ENCODE peak calls at places on chromosomes 3 and 15, in nine cellular contexts. P is esophagus squamous epithelium, J is stomach, E is fibroblast of lung, F is neural progenitor cell, T is left lung, W is adipocyte, A is body of pancreas, K is SJSA1. M is an unnamed sample. For H3K4me1 and H3K36me3, the result is how much of the 10 kb centered on the place peaks cover.

GRCh38 chr15:56286213-56286612 is 42.5 kb upstream of the RFX7 start:
- DNase-seq in P (no peak), J (no peak), E (no peak), F (peak), T (no peak), W (no peak), A (no peak), K (no peak), M (no peak)

GRCh38 chr15:67133738-67134576 is 68.6 kb downstream of the SMAD3 start:
- DNase-seq in P (no peak), J (no peak), E (no peak), F (peak), T (no peak), W (no peak), A (peak), K (no peak), M (no peak)

GRCh38 chr3:177345049-177345972 is 148.0 kb upstream of the TBL1XR1 start:
- DNase-seq in P (peak), J (peak), E (peak), F (no peak), T (peak), W (peak), A (peak), K (peak), M (peak)

GRCh38 chr3:189530822-189531221 is 100.4 kb upstream of the TP63 start:
- DNase-seq in P (no peak), J (no peak), E (no peak), F (no peak), T (no peak), W (no peak), A (no peak), K (no peak), M (no peak)

GRCh38 chr3:134059680-134060560 is 30.2 kb upstream of the SLCO2A1 start:
- DNase-seq in P (no peak), J (no peak), E (peak), F (no peak), T (no peak), W (no peak), A (no peak), K (peak), M (peak)

GRCh38 chr3:48656841-48657281 is 5.8 kb downstream of the CELSR3 start:
- DNase-seq in P (no peak), J (no peak), E (no peak), F (no peak), T (no peak), W (no peak), A (no peak), K (no peak), M (no peak)

GRCh38 chr15:51842852-51843737 is 13.6 kb downstream of the TMOD3 start:
- DNase-seq in P (no peak), J (no peak), E (no peak), F (no peak), T (no peak), W (no peak), A (no peak), K (peak), M (no peak)

GRCh38 chr3:68206524-68207117 is 552.2 kb upstream of the SUCLG2 start:
- DNase-seq in P (no peak), J (no peak), E (no peak), F (no peak), T (no peak), W (no peak), A (no peak), K (no peak), M (no peak)

GRCh38 chr3:2931265-2931664 is 178.9 kb downstream of the IL5RA start:
- DNase-seq in P (no peak), J (no peak), E (no peak), F (no peak), T (no peak), W (no peak), A (no peak), K (no peak), M (no peak)

GRCh38 chr3:195118671-195119070 is 152.3 kb downstream of the XXYLT1 start:
- DNase-seq in P (no peak), J (no peak), E (no peak), F (no peak), T (no peak), W (no peak), A (no peak), K (no peak), M (no peak)

GRCh38 chr3:170634663-170635096 is 48.8 kb upstream of the SLC7A14 start:
- DNase-seq in P (no peak), J (no peak), E (no peak), F (no peak), T (no peak), W (no peak), A (no peak), K (no peak), M (no peak)

GRCh38 chr3:4826237-4827100 is 152.8 kb upstream of the BHLHE40 start:
- DNase-seq in P (peak), J (peak), E (peak), F (no peak), T (peak), W (no peak), A (peak), K (no peak), M (peak)

GRCh38 chr15:57169643-57170042 is 206.7 kb upstream of the CGNL1 start:
- DNase-seq in P (no peak), J (no peak), E (no peak), F (no peak), T (no peak), W (no peak), A (no peak), K (no peak), M (no peak)

GRCh38 chr15:91222052-91222451 is 122.0 kb downstream of the SV2B start:
- DNase-seq in P (no peak), J (no peak), E (no peak), F (no peak), T (no peak), W (no peak), A (no peak), K (no peak), M (no peak)

GRCh38 chr3:180922242-180922641 is 9.8 kb downstream of the FXR1 start:
- DNase-seq in P (no peak), J (no peak), E (no peak), F (no peak), T (no peak), W (no peak), A (no peak), K (no peak), M (no peak)

GRCh38 chr15:97545799-97546198 is 414.7 kb upstream of the ARRDC4 start:
- DNase-seq in P (no peak), J (no peak), E (no peak), F (no peak), T (no peak), W (no peak), A (no peak), K (no peak), M (no peak)

GRCh38 chr15:80773122-80773551 is 6.0 kb upstream of the CEMIP start:
- DNase-seq in P (no peak), J (no peak), E (no peak), F (no peak), T (no peak), W (peak), A (no peak), K (no peak), M (no peak)

GRCh38 chr3:182111967-182112366 is 400.2 kb downstream of the SOX2 start:
- DNase-seq in P (no peak), J (no peak), E (no peak), F (no peak), T (no peak), W (no peak), A (no peak), K (no peak), M (no peak)

GRCh38 chr3:161630791-161631190 is 134.2 kb downstream of the OTOL1 start:
- DNase-seq in P (no peak), J (no peak), E (no peak), F (peak), T (no peak), W (peak), A (no peak), K (no peak), M (no peak)

GRCh38 chr3:132615911-132616310 is 18.8 kb downstream of the ACKR4 start:
- DNase-seq in P (no peak), J (no peak), E (no peak), F (no peak), T (no peak), W (no peak), A (no peak), K (no peak), M (no peak)

GRCh38 chr3:51361746-51362145 is 23.3 kb upstream of the MANF start:
- DNase-seq in P (no peak), J (no peak), E (no peak), F (no peak), T (no peak), W (no peak), A (no peak), K (no peak), M (no peak)

GRCh38 chr3:180447156-180447555 is 154.8 kb upstream of the TTC14 start:
- DNase-seq in P (no peak), J (no peak), E (no peak), F (no peak), T (no peak), W (peak), A (no peak), K (no peak), M (no peak)

GRCh38 chr3:84965141-84965540 is 6.4 kb downstream of the CADM2 start:
- DNase-seq in P (no peak), J (no peak), E (no peak), F (peak), T (no peak), W (no peak), A (no peak), K (no peak), M (no peak)

GRCh38 chr3:70999730-71000129 is 583.8 kb downstream of the FOXP1 start:
- DNase-seq in P (no peak), J (no peak), E (peak), F (no peak), T (no peak), W (peak), A (peak), K (no peak), M (no peak)

GRCh38 chr3:79368403-79368802 is 399.4 kb downstream of the ROBO1 start:
- DNase-seq in P (no peak), J (no peak), E (no peak), F (no peak), T (no peak), W (no peak), A (no peak), K (no peak), M (no peak)

GRCh38 chr3:149657458-149657795 is 398 bp downstream of the WWTR1 start:
- DNase-seq in P (no peak), J (peak), E (peak), F (peak), T (peak), W (peak), A (peak), K (peak), M (no peak)

GRCh38 chr3:48077835-48078234 is 61.6 kb upstream of the MAP4 start:
- DNase-seq in P (no peak), J (no peak), E (peak), F (no peak), T (no peak), W (peak), A (no peak), K (no peak), M (no peak)

GRCh38 chr3:194683431-194683830 is 2.3 kb upstream of the FAM43A start:
- DNase-seq in P (no peak), J (no peak), E (no peak), F (no peak), T (no peak), W (no peak), A (no peak), K (no peak), M (no peak)

GRCh38 chr3:73727117-73727802 is 102.5 kb upstream of the PDZRN3 start:
- DNase-seq in P (no peak), J (no peak), E (peak), F (peak), T (no peak), W (peak), A (peak), K (peak), M (no peak)

GRCh38 chr3:128282392-128283196 is 129.3 kb downstream of the EEFSEC start:
- DNase-seq in P (no peak), J (no peak), E (peak), F (no peak), T (no peak), W (peak), A (peak), K (no peak), M (no peak)

GRCh38 chr3:181687190-181687589 is 24.5 kb upstream of the SOX2 start:
- DNase-seq in P (no peak), J (no peak), E (no peak), F (peak), T (no peak), W (no peak), A (no peak), K (no peak), M (no peak)

GRCh38 chr3:55203006-55203405 is 275.1 kb upstream of the LRTM1 start:
- DNase-seq in P (no peak), J (no peak), E (peak), F (no peak), T (no peak), W (peak), A (no peak), K (peak), M (no peak)

DNA sequence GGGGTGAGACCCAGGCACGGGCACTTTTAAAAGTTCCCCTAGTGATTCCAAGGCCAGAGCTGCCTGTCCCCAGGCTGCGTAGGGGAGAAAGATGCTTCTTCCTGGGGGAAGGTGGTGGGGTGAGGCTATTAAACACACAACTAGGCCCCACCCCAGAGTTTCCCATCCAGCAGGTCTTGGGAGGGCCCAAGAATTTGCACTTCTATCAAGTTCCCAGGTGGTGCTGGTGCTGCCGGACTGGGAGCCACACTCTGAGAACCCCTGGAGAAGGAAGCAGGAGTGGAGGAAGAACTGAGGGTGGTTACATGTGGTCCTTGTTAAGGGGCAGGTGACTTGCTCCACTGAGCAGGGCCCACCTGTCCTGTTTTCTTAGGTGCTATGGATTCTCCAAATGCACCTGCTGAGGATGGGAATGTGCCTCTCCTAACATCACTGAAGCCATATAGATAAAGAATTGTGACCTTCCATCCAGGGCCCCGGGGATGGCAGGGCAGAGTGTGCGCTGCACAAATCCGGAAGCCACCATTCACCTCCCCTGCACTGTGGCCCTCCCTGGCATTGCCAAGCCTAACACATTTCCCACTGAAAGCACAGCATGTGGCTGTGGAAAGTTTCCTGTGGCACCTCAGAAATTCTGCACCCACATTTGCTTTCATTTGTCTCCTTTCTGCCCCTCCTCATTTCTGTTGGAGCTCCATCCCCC is 111.5 kb upstream of the MEF2A start:
- DNase-seq in P (no peak), J (peak), E (no peak), F (no peak), T (no peak), W (no peak), A (no peak), K (no peak), M (no peak)
- H3K4me1 ChIP-seq in P (under half), J (under half), E (under half), F (under half), T (under half), W (under half), A (under half), K (under half), M (under half)

DNA sequence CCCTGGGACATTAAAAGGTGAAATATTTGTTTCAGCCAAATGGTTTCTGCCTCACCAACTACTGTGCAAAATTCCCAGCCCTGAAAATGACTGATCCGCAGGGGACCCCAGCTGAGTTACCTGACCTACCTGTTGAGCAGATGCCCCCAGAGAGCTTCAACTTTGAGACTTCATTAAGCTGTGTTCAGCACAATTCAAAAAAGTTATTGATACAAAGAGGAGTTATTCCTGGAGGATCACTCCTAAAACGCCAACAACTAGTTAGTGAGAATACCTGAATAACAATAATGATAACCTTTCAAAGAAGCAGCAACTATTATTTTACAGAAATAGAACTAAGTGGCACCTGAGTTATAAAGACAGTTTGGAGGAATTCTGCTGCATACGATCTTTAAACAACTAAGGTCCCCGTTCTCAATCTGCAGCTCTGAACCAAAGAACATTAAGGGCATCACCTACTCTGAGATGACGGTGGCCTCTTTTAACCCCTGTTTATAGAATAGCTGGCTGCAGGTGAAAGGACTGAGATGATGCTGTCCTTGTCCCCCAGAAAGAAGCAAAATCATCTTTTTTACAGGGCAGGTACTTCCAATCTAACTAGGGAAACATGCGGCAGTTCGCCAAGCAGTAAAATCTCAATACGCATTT is 659 bp downstream of the GADL1 start:
- DNase-seq in P (no peak), J (no peak), E (no peak), F (no peak), T (no peak), W (no peak), A (no peak), K (no peak), M (no peak)
- H3K4me3 ChIP-seq in P (peak), J (peak), E (peak), F (peak), T (no peak), W (peak), A (no peak), K (no peak), M (no peak)

GRCh38 chr3:41234823-41235722 is 35.8 kb downstream of the CTNNB1 start:
- DNase-seq in P (no peak), J (no peak), E (peak), F (peak), T (no peak), W (no peak), A (no peak), K (no peak), M (no peak)
- H3K36me3 ChIP-seq in P (under half), J (half or more), E (under half), F (under half), T (half or more), W (half or more), A (half or more), K (half or more), M (under half)

GRCh38 chr3:166388321-166388720 is 551.1 kb upstream of the BCHE start:
- DNase-seq in P (no peak), J (no peak), E (no peak), F (no peak), T (no peak), W (no peak), A (no peak), K (no peak), M (no peak)

DNA sequence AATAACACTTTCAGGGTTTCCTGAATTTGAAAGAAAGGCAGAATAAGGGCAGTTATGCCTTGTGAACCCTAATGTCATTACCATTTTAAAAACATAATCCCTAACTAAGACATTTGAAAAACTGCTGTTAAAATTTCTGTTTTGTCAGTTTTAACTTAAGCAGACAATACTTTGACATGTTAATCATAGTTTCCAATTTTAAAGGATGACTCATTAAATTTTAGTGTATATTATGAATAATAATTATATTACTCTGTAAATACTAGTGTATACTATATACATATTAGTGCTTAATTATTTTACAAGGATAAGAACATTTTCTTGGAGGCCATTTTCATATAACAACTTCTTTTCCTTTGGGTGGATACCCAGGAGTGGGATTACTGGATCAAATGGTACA is 553.1 kb upstream of the BCHE start:
- DNase-seq in P (no peak), J (no peak), E (no peak), F (no peak), T (no peak), W (no peak), A (no peak), K (no peak), M (no peak)
- H3K4me1 ChIP-seq in P (under half), J (under half), E (under half), F (under half), T (under half), W (under half), A (under half), K (under half), M (under half)

GRCh38 chr3:119782435-119782834 is 534 bp downstream of the NR1I2 start:
- DNase-seq in P (no peak), J (no peak), E (no peak), F (no peak), T (no peak), W (no peak), A (no peak), K (no peak), M (no peak)
- H3K4me3 ChIP-seq in P (no peak), J (no peak), E (no peak), F (no peak), T (no peak), W (no peak), A (no peak), K (no peak), M (no peak)

GRCh38 chr3:123952844-123953520 is 8.0 kb downstream of the CCDC14 start:
- DNase-seq in P (no peak), J (no peak), E (no peak), F (no peak), T (no peak), W (no peak), A (no peak), K (no peak), M (no peak)
- H3K36me3 ChIP-seq in P (under half), J (under half), E (under half), F (under half), T (under half), W (under half), A (under half), K (half or more), M (under half)

GRCh38 chr3:172132721-172133311 is 93.4 kb downstream of the FNDC3B start:
- DNase-seq in P (no peak), J (no peak), E (no peak), F (no peak), T (no peak), W (no peak), A (no peak), K (no peak), M (no peak)
- H3K4me1 ChIP-seq in P (under half), J (half or more), E (under half), F (under half), T (under half), W (half or more), A (half or more), K (under half), M (under half)

DNA sequence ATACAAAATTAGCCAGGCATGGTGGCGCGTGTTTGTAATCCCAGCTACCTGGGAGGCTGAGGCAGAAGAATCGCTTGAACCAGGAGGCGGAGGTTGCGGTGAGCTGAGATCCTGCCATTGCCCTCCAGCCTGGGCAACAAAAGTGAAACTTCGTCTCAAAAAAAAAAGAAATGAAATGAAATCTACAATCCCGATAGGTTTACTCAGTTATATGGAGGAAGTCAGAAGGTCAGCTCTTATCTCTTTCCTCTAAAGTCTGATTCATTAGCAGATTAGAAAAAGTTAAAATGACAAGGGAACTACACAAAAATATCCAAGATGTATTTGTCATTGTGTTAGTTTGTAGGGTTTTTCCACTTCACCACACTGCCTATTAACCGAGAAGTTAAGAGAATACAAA is 420.7 kb downstream of the SHQ1 start:
- DNase-seq in P (no peak), J (no peak), E (no peak), F (no peak), T (no peak), W (no peak), A (no peak), K (no peak), M (no peak)
- H3K4me3 ChIP-seq in P (no peak), J (no peak), E (no peak), F (no peak), T (no peak), W (no peak), A (no peak), K (no peak), M (no peak)

M was measured in mucosa of descending colon.